ENCODE peak calls at places on chromosomes 6 and 20, in six cellular contexts. K is stimulated activated CD4-positive, alpha-beta T cell treated with anti-CD3 and anti-CD28 coated beads, Interleukin-2, amount 100 ng/mL, for 4 hours; L is Calu3; B is PC-3; Q is activated CD4-positive, alpha-beta T cell treated with anti-CD3 and anti-CD28 coated beads, Interleukin-2, amount 50 U/mL, for 48 hours; M is GM13976. X is an unnamed sample.

GRCh38 chr20:24960302-24960801 is 11.3 kb downstream of the CST7 start:
- DNase-seq in K (no peak), L (no peak), B (no peak), Q (no peak), M (no peak), X (no peak)

GRCh38 chr6:117740605-117741004 is 65.3 kb downstream of the NUS1 start:
- DNase-seq in K (no peak), L (no peak), B (no peak), Q (no peak), M (no peak), X (no peak)

GRCh38 chr6:132797975-132798819 is at the start of gene SLC18B1:
- DNase-seq in K (peak; percentile 37), L (peak; percentile 69), B (peak; percentile 32), Q (peak; percentile 66), M (peak; percentile 64), X (peak; percentile 48)

GRCh38 chr6:183668-184067 is 108.6 kb upstream of the DUSP22 start:
- DNase-seq in K (no peak), L (no peak), B (no peak), Q (no peak), M (peak; percentile 53), X (no peak)

GRCh38 chr6:109523478-109523877 is 40.5 kb upstream of the ZBTB24 start:
- DNase-seq in K (no peak), L (no peak), B (peak; percentile 79), Q (no peak), M (no peak), X (peak; percentile 86)

GRCh38 chr20:728022-728944 is 40.0 kb downstream of the SLC52A3 start:
- DNase-seq in K (peak; percentile 61), L (peak; percentile 80), B (peak; percentile 65), Q (peak; percentile 57), M (peak; percentile 82), X (peak; percentile 17)

GRCh38 chr20:9051508-9051907 is 17.4 kb upstream of the PLCB4 start:
- DNase-seq in K (no peak), L (peak; percentile 44), B (peak; percentile 99), Q (no peak), M (no peak), X (peak; percentile 99)

GRCh38 chr6:117545161-117545595 is 57.1 kb downstream of the GOPC start:
- DNase-seq in K (no peak), L (peak; percentile 29), B (peak; percentile 85), Q (no peak), M (no peak), X (no peak)

GRCh38 chr6:41321183-41321582 is 14.2 kb upstream of the NCR2 start:
- DNase-seq in K (no peak), L (no peak), B (no peak), Q (no peak), M (no peak), X (no peak)

GRCh38 chr6:158284340-158285210 is 27.7 kb upstream of the TULP4 start:
- DNase-seq in K (no peak), L (no peak), B (no peak), Q (no peak), M (no peak), X (no peak)

GRCh38 chr6:96509281-96509680 is 12.3 kb upstream of the UFL1 start:
- DNase-seq in K (no peak), L (no peak), B (no peak), Q (no peak), M (no peak), X (no peak)

GRCh38 chr6:133447924-133448323 is 206.8 kb downstream of the EYA4 start:
- DNase-seq in K (no peak), L (no peak), B (no peak), Q (no peak), M (no peak), X (no peak)

GRCh38 chr6:75409286-75409685 is 84.3 kb downstream of the FILIP1 start:
- DNase-seq in K (no peak), L (no peak), B (no peak), Q (no peak), M (no peak), X (no peak)

GRCh38 chr6:474454-475185 is 83.1 kb downstream of the IRF4 start:
- DNase-seq in K (peak; percentile 72), L (no peak), B (peak; percentile 20), Q (peak; percentile 85), M (peak; percentile 88), X (peak; percentile 57)

GRCh38 chr6:15404700-15404980 is 158.8 kb downstream of the JARID2 start:
- DNase-seq in K (no peak), L (no peak), B (no peak), Q (no peak), M (no peak), X (no peak)

GRCh38 chr6:28357036-28357435 is 7.3 kb downstream of the ZKSCAN3 start:
- DNase-seq in K (no peak), L (no peak), B (peak; percentile 42), Q (no peak), M (no peak), X (no peak)

GRCh38 chr6:31113861-31114539 is 600 bp upstream of the PSORS1C1 start:
- DNase-seq in K (no peak), L (no peak), B (no peak), Q (no peak), M (peak; percentile 3), X (peak; percentile 75)

GRCh38 chr20:63394069-63394468 is 32.9 kb upstream of the CHRNA4 start:
- DNase-seq in K (no peak), L (no peak), B (peak; percentile 3), Q (no peak), M (no peak), X (no peak)

GRCh38 chr6:100446115-100446921 is 18.4 kb downstream of the SIM1 start:
- DNase-seq in K (no peak), L (no peak), B (no peak), Q (no peak), M (peak; percentile 15), X (peak; percentile 11)

GRCh38 chr6:80143312-80143960 is 37.0 kb downstream of the BCKDHB start:
- DNase-seq in K (no peak), L (peak; percentile 75), B (peak; percentile 91), Q (no peak), M (no peak), X (peak; percentile 92)

GRCh38 chr6:18978330-18979128 is 591.4 kb downstream of the RNF144B start:
- DNase-seq in K (no peak), L (peak; percentile 35), B (peak; percentile 55), Q (no peak), M (no peak), X (no peak)

GRCh38 chr20:52190437-52191131 is 995 bp downstream of the ZFP64 start:
- DNase-seq in K (no peak), L (peak; percentile 61), B (peak; percentile 81), Q (peak; percentile 49), M (peak; percentile 71), X (peak; percentile 58)

GRCh38 chr6:99270030-99270429 is 79.4 kb downstream of the FAXC start:
- DNase-seq in K (no peak), L (no peak), B (no peak), Q (no peak), M (no peak), X (no peak)

GRCh38 chr6:167995302-167995701 is 2.2 kb upstream of the KIF25 start:
- DNase-seq in K (no peak), L (no peak), B (no peak), Q (no peak), M (no peak), X (no peak)

GRCh38 chr6:26383624-26384417 is 913 bp downstream of the BTN2A2 start:
- DNase-seq in K (no peak), L (peak; percentile 30), B (peak; percentile 59), Q (peak; percentile 17), M (no peak), X (peak; percentile 60)

GRCh38 chr6:12545837-12546658 is 170.5 kb upstream of the PHACTR1 start:
- DNase-seq in K (no peak), L (peak; percentile 27), B (peak; percentile 93), Q (no peak), M (no peak), X (peak; percentile 91)

GRCh38 chr6:118652051-118652699 is 784 bp upstream of the CEP85L start:
- DNase-seq in K (no peak), L (no peak), B (no peak), Q (no peak), M (no peak), X (no peak)

GRCh38 chr6:147947521-147947920 is 395.1 kb upstream of the SASH1 start:
- DNase-seq in K (no peak), L (no peak), B (no peak), Q (no peak), M (no peak), X (no peak)

GRCh38 chr20:2151805-2152727 is 50.4 kb downstream of the STK35 start:
- DNase-seq in K (no peak), L (peak; percentile 46), B (peak; percentile 76), Q (no peak), M (no peak), X (peak; percentile 69)

GRCh38 chr6:156279306-156279969 is 497.7 kb upstream of the ARID1B start:
- DNase-seq in K (no peak), L (no peak), B (no peak), Q (no peak), M (no peak), X (peak; percentile 23)

GRCh38 chr6:97133071-97133470 is 149.9 kb downstream of the MMS22L start:
- DNase-seq in K (no peak), L (no peak), B (peak; percentile 6), Q (no peak), M (no peak), X (peak; percentile 4)

GRCh38 chr6:137923866-137924616 is 57.0 kb downstream of the TNFAIP3 start:
- DNase-seq in K (no peak), L (no peak), B (peak; percentile 10), Q (no peak), M (no peak), X (no peak)

GRCh38 chr6:107264357-107264831 is 149.1 kb upstream of the BEND3 start:
- DNase-seq in K (no peak), L (peak; percentile 13), B (peak; percentile 46), Q (no peak), M (no peak), X (peak; percentile 37)

GRCh38 chr6:17842014-17842776 is 135.5 kb upstream of the NUP153 start:
- DNase-seq in K (no peak), L (no peak), B (no peak), Q (no peak), M (no peak), X (no peak)